ENCODE peak calls at places on chromosome 12, in four cellular contexts. X, V, E and J are unnamed samples.

GRCh38 chr12:94615284-94616216 is 34.8 kb downstream of the TMCC3 start:
- DNase-seq in X (no peak), V (no peak), E (no peak), J (no peak)

GRCh38 chr12:88993655-88994054 is 358.6 kb downstream of the DUSP6 start:
- DNase-seq in X (no peak), V (peak), E (no peak), J (no peak)

GRCh38 chr12:63997198-63997597 is 152.7 kb downstream of the SRGAP1 start:
- DNase-seq in X (no peak), V (no peak), E (no peak), J (no peak)

GRCh38 chr12:117583677-117584076 is 222.3 kb upstream of the NOS1 start:
- DNase-seq in X (no peak), V (no peak), E (no peak), J (no peak)

GRCh38 chr12:97568336-97569180 is 106.0 kb downstream of the RMST start:
- DNase-seq in X (no peak), V (no peak), E (no peak), J (no peak)

GRCh38 chr12:131950182-131950913 is 606 bp downstream of the EP400 start:
- DNase-seq in X (peak), V (peak), E (peak), J (peak)

GRCh38 chr12:120468846-120469449 is 600 bp downstream of the SRSF9 start:
- DNase-seq in X (peak), V (peak), E (peak), J (no peak)

GRCh38 chr12:72274926-72275325 is 2.8 kb downstream of the TRHDE start:
- DNase-seq in X (no peak), V (peak), E (no peak), J (no peak)

GRCh38 chr12:106769078-106769477 is 5.4 kb upstream of the RIC8B start:
- DNase-seq in X (no peak), V (no peak), E (no peak), J (no peak)